ENCODE peak calls at places on chromosomes 1 and 21, in ten cellular contexts. H, I, R, N, V, L, P, O, E and X are unnamed samples.

GRCh38 chr1:229563701-229564100 is 5.2 kb upstream of the ABCB10 start:
- DNase-seq in I (no peak), E (no peak), N (no peak), L (no peak), R (no peak), V (no peak), O (no peak), H (peak), P (no peak), X (no peak)

GRCh38 chr21:46402421-46402820 is 56.3 kb upstream of the DIP2A start:
- DNase-seq in O (no peak), P (no peak), L (no peak), R (no peak), E (no peak), V (no peak), H (no peak), I (no peak), N (no peak), X (no peak)

GRCh38 chr21:36150192-36150711 is 6.4 kb upstream of the DOP1B start:
- DNase-seq in H (peak), E (no peak), P (peak), O (no peak), L (no peak), V (no peak), N (no peak), I (no peak), R (no peak), X (peak)

GRCh38 chr1:9362488-9362887 is 69.8 kb downstream of the SPSB1 start:
- DNase-seq in P (no peak), E (no peak), H (no peak), O (no peak), L (no peak), V (no peak), N (no peak), R (no peak), I (no peak), X (peak)

GRCh38 chr1:206719169-206719839 is 34.6 kb downstream of the MAPKAPK2 start:
- DNase-seq in R (no peak), N (no peak), P (no peak), E (no peak), O (no peak), I (no peak), L (no peak), V (no peak), H (no peak), X (no peak)

GRCh38 chr1:54583307-54583686 is 35.3 kb downstream of the ACOT11 start:
- DNase-seq in O (no peak), L (no peak), P (no peak), I (no peak), N (no peak), R (no peak), V (no peak), E (no peak), H (no peak), X (no peak)

GRCh38 chr1:168217664-168218063 is 8.1 kb upstream of the SFT2D2 start:
- DNase-seq in E (no peak), H (no peak), P (no peak), R (no peak), O (no peak), N (no peak), V (no peak), I (no peak), L (no peak), X (no peak)

GRCh38 chr1:183989078-183989577 is 48.4 kb downstream of the COLGALT2 start:
- DNase-seq in P (peak), V (no peak), R (no peak), L (peak), I (peak), E (no peak), H (peak), O (peak), N (no peak), X (no peak)

GRCh38 chr1:241229216-241229615 is 127.8 kb downstream of the RGS7 start:
- DNase-seq in L (no peak), E (no peak), I (no peak), P (no peak), H (no peak), N (no peak), V (no peak), R (no peak), O (no peak), X (no peak)

GRCh38 chr1:218496561-218496960 is 151.4 kb downstream of the TGFB2 start:
- DNase-seq in H (no peak), V (no peak), P (no peak), I (peak), L (no peak), O (peak), R (no peak), E (no peak), N (peak), X (no peak)

GRCh38 chr1:213982814-213983588 is 4.8 kb upstream of the PROX1 start:
- DNase-seq in R (peak), I (no peak), L (peak), H (no peak), N (no peak), E (peak), V (peak), O (no peak), P (no peak), X (no peak)

GRCh38 chr1:29643838-29644440 is 407.6 kb downstream of the PTPRU start:
- DNase-seq in E (no peak), R (no peak), I (no peak), O (no peak), P (no peak), H (no peak), V (no peak), L (no peak), N (no peak), X (no peak)

GRCh38 chr1:55803429-55803828 is 588.3 kb upstream of the USP24 start:
- DNase-seq in I (no peak), V (peak), H (no peak), N (no peak), R (no peak), P (no peak), O (no peak), L (no peak), E (no peak), X (no peak)

GRCh38 chr1:182817802-182818201 is 21.3 kb upstream of the DHX9 start:
- DNase-seq in L (no peak), E (no peak), V (no peak), R (no peak), H (no peak), P (no peak), O (no peak), I (no peak), N (no peak), X (no peak)

GRCh38 chr1:205241366-205242030 is 13.8 kb downstream of the TMCC2 start:
- DNase-seq in I (no peak), E (no peak), N (no peak), O (no peak), R (no peak), H (no peak), P (no peak), L (no peak), V (no peak), X (no peak)

GRCh38 chr1:205245096-205245495 is 17.4 kb downstream of the TMCC2 start:
- DNase-seq in P (no peak), I (no peak), N (no peak), V (no peak), L (no peak), R (no peak), H (no peak), O (no peak), E (no peak), X (no peak)

GRCh38 chr1:205243355-205244191 is 15.8 kb downstream of the TMCC2 start:
- DNase-seq in O (no peak), I (no peak), R (no peak), P (no peak), H (no peak), L (no peak), E (no peak), N (no peak), V (no peak), X (no peak)

GRCh38 chr1:205246426-205247119 is 18.8 kb downstream of the TMCC2 start:
- DNase-seq in E (peak), L (no peak), R (no peak), I (no peak), V (no peak), P (no peak), H (no peak), N (no peak), O (no peak), X (no peak)

DNA sequence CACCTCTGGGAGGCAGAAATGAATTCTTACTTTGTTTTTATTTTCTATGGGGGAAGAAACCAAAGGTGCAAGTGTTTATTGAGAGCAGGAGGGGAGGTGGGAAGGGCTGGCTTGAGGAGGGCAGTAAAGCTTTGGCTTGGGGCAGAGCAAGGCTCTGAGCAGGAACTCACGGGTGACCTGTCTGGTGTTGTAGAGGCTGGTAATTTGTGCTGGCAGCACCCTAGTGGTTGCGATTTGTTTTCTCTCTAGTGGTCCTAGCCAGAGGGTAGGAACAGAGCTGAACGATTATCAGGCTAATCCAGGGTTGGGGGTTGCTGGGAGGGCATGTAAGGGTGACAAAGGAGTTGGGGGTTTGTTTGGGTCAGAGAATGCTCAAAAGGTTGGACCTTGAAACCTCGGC is 16.6 kb downstream of the TMCC2 start:
- DNase-seq in L (no peak), N (no peak), O (no peak), H (no peak), E (no peak), R (no peak), P (no peak), I (no peak), V (no peak), X (no peak)
- TF ChIP-seq CTCF in L (no peak), N (no peak), O (no peak), H (no peak), E (no peak), R (no peak), P (no peak), I (no peak), V (no peak), X (no peak)

GRCh38 chr1:209883341-209883971 is 54.6 kb upstream of the SYT14 start:
- DNase-seq in V (no peak), O (no peak), P (no peak), R (no peak), L (no peak), E (no peak), N (no peak), H (no peak), I (no peak), X (no peak)
- TF ChIP-seq CTCF in V (peak), O (no peak), P (no peak), R (no peak), L (no peak), E (peak), N (no peak), H (no peak), I (no peak), X (no peak)

GRCh38 chr1:199312626-199313025 is 673.8 kb downstream of the PTPRC start:
- DNase-seq in E (no peak), V (no peak), R (no peak), N (no peak), O (no peak), L (no peak), H (no peak), P (no peak), I (no peak), X (no peak)

GRCh38 chr1:199311478-199312242 is 672.8 kb downstream of the PTPRC start:
- DNase-seq in N (no peak), E (no peak), R (no peak), I (no peak), L (no peak), O (no peak), H (no peak), P (no peak), V (no peak), X (no peak)

GRCh38 chr1:199308349-199308846 is 669.6 kb downstream of the PTPRC start:
- DNase-seq in N (no peak), L (no peak), H (no peak), R (no peak), I (no peak), P (peak), E (no peak), O (no peak), V (no peak), X (no peak)

GRCh38 chr1:199310701-199311100 is 671.9 kb downstream of the PTPRC start:
- DNase-seq in I (no peak), E (no peak), P (no peak), V (no peak), R (no peak), N (no peak), H (no peak), L (no peak), O (no peak), X (no peak)

DNA sequence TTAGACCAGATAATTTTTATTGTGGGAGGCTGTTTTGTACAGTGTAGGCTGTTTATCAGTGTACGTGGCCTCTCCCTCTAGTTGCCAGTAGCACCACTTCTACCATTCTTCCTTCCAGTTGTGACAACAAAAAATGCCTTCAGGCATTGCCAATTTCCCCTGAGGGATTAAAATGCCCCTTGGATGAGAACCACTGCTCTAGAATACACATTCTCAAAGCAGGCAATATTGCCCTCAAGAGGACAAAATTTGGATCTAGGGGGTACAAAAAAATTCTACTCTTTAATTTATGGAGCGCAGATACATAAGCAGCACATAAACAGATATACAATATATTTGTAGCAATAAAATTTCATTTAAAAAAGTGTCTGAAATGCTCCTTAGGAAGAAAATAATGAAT is 674.6 kb downstream of the PTPRC start:
- DNase-seq in H (no peak), I (no peak), N (no peak), L (no peak), P (no peak), O (no peak), E (no peak), V (no peak), R (no peak), X (no peak)
- TF ChIP-seq CTCF in H (no peak), I (no peak), N (no peak), L (no peak), P (no peak), O (no peak), E (no peak), V (no peak), R (no peak), X (no peak)

DNA sequence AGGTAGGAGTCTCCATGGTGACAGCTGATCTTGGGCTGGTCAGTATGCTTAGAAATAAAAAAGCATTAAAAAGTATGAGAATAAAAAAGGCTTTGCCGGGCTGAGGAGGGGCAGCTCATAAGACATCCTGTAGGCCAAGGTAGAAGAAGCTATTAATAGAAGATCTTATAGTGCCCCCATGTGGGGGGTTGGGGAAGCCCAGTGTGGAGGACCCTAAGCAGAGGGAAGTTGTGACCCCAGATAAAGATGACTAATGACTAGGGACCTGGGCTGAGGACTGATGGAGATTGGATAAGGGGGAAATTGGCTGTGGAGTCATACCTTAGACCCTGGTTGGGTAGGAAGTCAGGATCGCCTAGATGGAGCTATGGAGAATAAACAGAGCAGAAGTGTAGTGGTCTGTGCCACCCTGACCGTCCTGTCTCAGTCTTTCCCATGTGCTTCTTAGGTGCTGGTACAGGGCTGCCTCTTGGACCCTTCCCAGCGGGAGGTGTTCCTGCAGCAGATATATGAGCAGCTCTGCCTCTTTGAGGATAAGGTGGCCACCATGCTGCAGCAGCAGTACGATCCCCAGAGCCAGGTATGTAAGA is 25.0 kb downstream of the SZT2 start:
- DNase-seq in H (no peak), N (peak), E (no peak), L (peak), O (peak), R (peak), P (no peak), I (peak), V (peak), X (peak)
- TF ChIP-seq CTCF in H (peak), N (peak), E (peak), L (peak), O (no peak), R (peak), P (peak), I (peak), V (peak), X (peak)

GRCh38 chr1:2441746-2442145 is 29.4 kb upstream of the PEX10 start:
- DNase-seq in O (no peak), R (no peak), L (no peak), E (no peak), I (no peak), V (peak), N (no peak), P (no peak), H (no peak), X (no peak)

GRCh38 chr1:2444138-2444591 is 31.8 kb upstream of the PEX10 start:
- DNase-seq in V (no peak), H (no peak), O (no peak), R (no peak), P (no peak), E (no peak), L (no peak), I (no peak), N (no peak), X (no peak)

GRCh38 chr1:2445162-2445822 is 30.8 kb upstream of the PLCH2 start:
- DNase-seq in P (no peak), L (no peak), H (no peak), N (no peak), E (no peak), V (peak), R (no peak), I (no peak), O (no peak), X (no peak)

GRCh38 chr1:2442676-2443075 is 30.3 kb upstream of the PEX10 start:
- DNase-seq in N (no peak), E (no peak), L (no peak), I (no peak), R (no peak), P (no peak), O (no peak), V (no peak), H (no peak), X (no peak)

DNA sequence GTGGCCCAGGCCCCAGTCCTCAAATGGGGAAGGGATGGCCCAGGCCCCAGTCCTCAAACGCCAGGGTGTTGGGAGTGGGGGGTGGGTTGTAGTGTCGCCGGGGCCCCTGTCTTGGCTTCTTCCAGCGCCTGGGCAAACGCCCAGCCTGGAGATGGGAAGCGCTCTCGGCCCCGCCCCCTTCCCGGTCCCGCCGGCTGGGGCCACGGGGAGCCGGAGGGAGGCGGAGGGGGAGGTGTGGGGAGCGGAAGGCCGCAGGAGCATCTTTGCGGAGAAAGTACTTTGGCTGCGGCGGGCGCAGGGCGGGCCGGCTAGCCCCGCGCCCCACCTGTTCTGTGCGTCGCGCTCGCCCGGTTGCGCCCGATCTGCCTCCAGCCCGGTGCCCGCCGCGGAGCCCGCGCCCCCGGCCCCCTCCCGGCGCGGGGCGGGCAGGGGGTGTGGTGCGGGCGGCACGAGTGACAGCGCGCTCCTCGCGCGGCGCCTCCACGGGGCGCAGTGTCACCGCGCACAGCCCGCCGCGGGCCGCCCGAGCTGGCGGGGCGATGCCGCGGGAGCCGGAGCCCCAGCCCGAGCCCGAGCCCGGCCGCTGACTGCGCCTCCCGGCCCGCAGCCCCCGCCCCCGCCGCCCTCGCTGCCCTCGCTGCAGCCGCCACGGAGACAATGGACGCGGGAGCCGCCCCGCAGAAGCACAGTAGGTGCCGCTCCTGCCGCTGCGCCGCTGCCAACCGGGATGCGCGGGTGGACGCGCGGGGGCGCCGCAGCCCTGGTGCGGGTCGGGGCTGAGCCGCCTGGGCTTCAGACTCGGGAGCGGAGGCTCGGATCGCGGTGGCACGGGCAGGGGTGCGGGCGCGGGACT is 31.1 kb upstream of the PEX10 start:
- DNase-seq in O (no peak), I (no peak), L (peak), H (no peak), V (peak), N (no peak), P (no peak), R (peak), E (peak), X (no peak)
- TF ChIP-seq CTCF in O (no peak), I (no peak), L (no peak), H (no peak), V (peak), N (no peak), P (no peak), R (no peak), E (peak), X (no peak)

GRCh38 chr1:177854951-177855350 is 114.9 kb downstream of the SEC16B start:
- DNase-seq in N (no peak), O (no peak), L (no peak), I (no peak), P (no peak), E (no peak), V (no peak), H (no peak), R (no peak), X (no peak)
- TF ChIP-seq CTCF in N (no peak), O (no peak), L (no peak), I (no peak), P (no peak), E (no peak), V (no peak), H (no peak), R (no peak), X (no peak)

DNA sequence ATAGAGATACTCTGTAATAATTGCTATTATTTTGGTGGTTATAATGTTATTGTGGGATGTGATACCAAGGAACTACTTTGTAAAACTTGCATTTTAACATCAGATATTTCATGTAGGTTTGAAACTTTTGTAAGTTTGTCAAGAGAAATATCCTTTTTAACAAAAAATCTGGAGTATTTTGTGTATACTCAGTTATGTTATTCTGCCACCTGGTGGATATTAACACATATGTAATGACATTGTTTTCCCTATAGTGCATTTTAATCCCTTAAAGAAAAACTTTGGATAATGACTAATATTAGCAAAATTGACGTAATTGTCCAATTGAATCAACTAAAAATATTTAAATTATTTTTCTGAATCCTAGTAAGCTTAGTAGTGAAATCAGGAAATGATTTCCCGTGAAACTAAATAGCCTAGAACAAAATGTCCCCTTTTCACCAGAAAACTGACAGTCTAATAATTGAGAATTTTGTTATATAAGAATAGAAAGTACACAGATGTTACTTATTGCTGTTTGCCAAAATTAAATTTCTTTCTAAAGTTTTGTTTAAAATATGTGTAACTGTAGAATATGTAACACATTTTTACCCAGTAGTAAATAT is 39.6 kb downstream of the KCTD3 start:
- DNase-seq in L (no peak), V (no peak), O (no peak), R (no peak), P (no peak), I (peak), H (no peak), N (no peak), E (no peak), X (no peak)
- TF ChIP-seq CTCF in L (peak), V (peak), O (no peak), R (peak), P (peak), I (peak), H (peak), N (peak), E (peak), X (peak)